ENCODE peak calls at places on chromosomes 16 and 17, in seven cellular contexts. K is heart left ventricle; S is M059J; M is lung microvascular endothelial cell; L is stimulated activated CD8-positive, alpha-beta memory T cell treated with anti-CD3 and anti-CD28 coated beads, Interleukin-15, amount 100 ng/mL, for 4 hours; D is caudate nucleus; O is omental fat pad. N is an unnamed sample.

GRCh38 chr17:75720656-75721462 is at the start of gene ITGB4:
- DNase-seq in K (no peak), S (peak; percentile 42), M (peak; percentile 48), L (peak; percentile 38), D (peak; percentile 24), O (no peak), N (no peak)

GRCh38 chr16:83689385-83689831 is 118.4 kb upstream of the HSBP1 start:
- DNase-seq in K (no peak), S (peak; percentile 95), M (no peak), L (no peak), D (peak; percentile 38), O (no peak), N (no peak)

GRCh38 chr16:6149031-6149430 is 1051.4 kb upstream of the EEF2KMT start:
- DNase-seq in K (no peak), S (no peak), M (no peak), L (no peak), D (no peak), O (no peak), N (no peak)

GRCh38 chr16:46648656-46649055 is 27.5 kb upstream of the SHCBP1 start:
- DNase-seq in K (no peak), S (no peak), M (no peak), L (no peak), D (no peak), O (no peak), N (no peak)

GRCh38 chr16:2966043-2966802 is 2.1 kb downstream of the KREMEN2 start:
- DNase-seq in K (peak; percentile 56), S (no peak), M (no peak), L (no peak), D (no peak), O (no peak), N (no peak)

GRCh38 chr16:15973460-15973859 is 24.0 kb downstream of the ABCC1 start:
- DNase-seq in K (no peak), S (peak; percentile 85), M (no peak), L (no peak), D (no peak), O (no peak), N (no peak)

GRCh38 chr16:68520649-68521086 is 18.4 kb upstream of the ZFP90 start:
- DNase-seq in K (peak; percentile 88), S (peak; percentile 84), M (peak; percentile 89), L (peak; percentile 58), D (peak; percentile 64), O (peak; percentile 83), N (peak; percentile 34)

GRCh38 chr17:28643979-28644781 is 778 bp downstream of the BLTP2 start:
- DNase-seq in K (no peak), S (peak; percentile 50), M (peak; percentile 50), L (no peak), D (no peak), O (no peak), N (no peak)

GRCh38 chr17:55730808-55731207 is 8.1 kb upstream of the TMEM100 start:
- DNase-seq in K (no peak), S (no peak), M (no peak), L (no peak), D (no peak), O (no peak), N (no peak)

GRCh38 chr16:1209081-1209480 is 16.0 kb downstream of the TPSG1 start:
- DNase-seq in K (no peak), S (no peak), M (no peak), L (no peak), D (no peak), O (no peak), N (no peak)

GRCh38 chr16:22232277-22233049 is 26.4 kb downstream of the EEF2K start:
- DNase-seq in K (peak; percentile 16), S (peak; percentile 88), M (peak; percentile 48), L (no peak), D (no peak), O (no peak), N (no peak)